ENCODE peak calls at places on chromosomes 5 and 9, in ten cellular contexts. X, H, M, J, K, W, Q, T, D and O are unnamed samples.

GRCh38 chr5:124480022-124480421 is 266.4 kb downstream of the ZNF608 start:
- DNase-seq in M (no peak), Q (no peak), J (no peak), H (no peak), T (no peak), D (no peak), W (no peak), X (no peak), K (no peak), O (no peak)

GRCh38 chr5:180670586-180671359 is 21.4 kb upstream of the FLT4 start:
- DNase-seq in H (peak), X (no peak), D (peak), M (peak), W (no peak), J (peak), K (peak), T (peak), Q (peak), O (no peak)

GRCh38 chr9:2193565-2193964 is 178.4 kb downstream of the SMARCA2 start:
- DNase-seq in K (no peak), Q (no peak), M (no peak), X (no peak), T (no peak), D (no peak), J (no peak), H (no peak), W (no peak), O (no peak)

GRCh38 chr9:88988796-88989641 is 2.2 kb upstream of the S1PR3 start:
- DNase-seq in X (no peak), K (no peak), W (no peak), J (no peak), Q (peak), T (no peak), M (no peak), H (no peak), D (no peak), O (no peak)

GRCh38 chr5:150665044-150665443 is 4.0 kb downstream of the MYOZ3 start:
- DNase-seq in T (no peak), X (no peak), M (peak), D (no peak), J (no peak), W (no peak), K (no peak), H (no peak), Q (no peak), O (no peak)

GRCh38 chr5:99763021-99763814 is 772.0 kb upstream of the FAM174A start:
- DNase-seq in X (no peak), J (no peak), M (no peak), T (no peak), K (no peak), Q (no peak), H (no peak), W (no peak), D (no peak), O (no peak)

GRCh38 chr5:93532370-93532769 is 48.6 kb downstream of the NR2F1-AS1 start:
- DNase-seq in D (no peak), T (no peak), W (peak), Q (peak), J (peak), K (no peak), H (peak), X (peak), M (peak), O (no peak)

GRCh38 chr9:123355761-123356520 is at the start of gene CRB2:
- DNase-seq in Q (no peak), X (peak), D (no peak), H (no peak), K (no peak), W (no peak), J (no peak), M (no peak), T (peak), O (no peak)

GRCh38 chr5:1291611-1292080 is 3.2 kb downstream of the TERT start:
- DNase-seq in T (no peak), M (no peak), W (no peak), K (no peak), J (no peak), X (no peak), Q (no peak), D (no peak), H (no peak), O (peak)